ENCODE peak calls at places on chromosomes 5 and 9, in seven cellular contexts. T is myocyte; B is RPMI7951; U is osteocyte; M is activated effector memory CD4-positive, alpha-beta T cell treated with anti-CD3 and anti-CD28 coated beads, Interleukin-2, amount 50 U/mL, for 16 hours; I is germinal center; E is DMS153. W is an unnamed sample.

GRCh38 chr9:14427419-14427818 is 113.5 kb upstream of the NFIB start:
- DNase-seq in T (no peak), B (no peak), U (no peak), M (no peak), I (no peak), E (no peak), W (no peak)

GRCh38 chr9:5851445-5851844 is 18.5 kb upstream of the ERMP1 start:
- DNase-seq in T (peak; percentile 50), B (peak; percentile 39), U (no peak), M (peak; percentile 67), I (no peak), E (no peak), W (peak; percentile 16)

GRCh38 chr5:65100846-65101678 is 332.3 kb downstream of the CWC27 start:
- DNase-seq in T (peak; percentile 81), B (peak; percentile 73), U (peak; percentile 86), M (peak; percentile 70), I (peak; percentile 30), E (peak; percentile 21), W (peak; percentile 44)

GRCh38 chr5:142548739-142549275 is 137.1 kb downstream of the FGF1 start:
- DNase-seq in T (peak; percentile 93), B (peak; percentile 89), U (peak; percentile 90), M (peak; percentile 63), I (peak; percentile 28), E (peak; percentile 69), W (peak; percentile 80)

GRCh38 chr9:88164870-88165269 is 26.6 kb upstream of the SPATA31C2 start:
- DNase-seq in T (no peak), B (no peak), U (no peak), M (no peak), I (no peak), E (no peak), W (no peak)

GRCh38 chr5:147216552-147217154 is 18.2 kb upstream of the STK32A start:
- DNase-seq in T (no peak), B (peak; percentile 13), U (no peak), M (no peak), I (no peak), E (peak; percentile 45), W (no peak)

GRCh38 chr5:43602456-43602817 is 543 bp upstream of the NNT start:
- DNase-seq in T (peak; percentile 59), B (peak; percentile 70), U (no peak), M (peak; percentile 63), I (peak; percentile 25), E (peak; percentile 17), W (peak; percentile 23)

GRCh38 chr9:3224931-3225330 is 300.9 kb downstream of the RFX3 start:
- DNase-seq in T (no peak), B (no peak), U (no peak), M (no peak), I (no peak), E (no peak), W (no peak)

GRCh38 chr9:93183663-93184438 is at the start of gene WNK2:
- DNase-seq in T (no peak), B (no peak), U (no peak), M (peak; percentile 77), I (peak; percentile 88), E (no peak), W (no peak)

GRCh38 chr5:71865202-71865601 is 146.1 kb downstream of the CARTPT start:
- DNase-seq in T (no peak), B (peak; percentile 77), U (no peak), M (no peak), I (no peak), E (no peak), W (peak; percentile 46)

GRCh38 chr5:132104561-132104960 is 31.0 kb downstream of the CSF2 start:
- DNase-seq in T (peak; percentile 19), B (peak; percentile 77), U (no peak), M (no peak), I (no peak), E (no peak), W (no peak)

GRCh38 chr5:145117285-145117684 is 717.9 kb downstream of the PRELID2 start:
- DNase-seq in T (no peak), B (no peak), U (no peak), M (no peak), I (no peak), E (no peak), W (no peak)

GRCh38 chr5:171355302-171355724 is 32.3 kb upstream of the NPM1 start:
- DNase-seq in T (no peak), B (no peak), U (no peak), M (peak; percentile 75), I (no peak), E (no peak), W (no peak)

GRCh38 chr5:176894298-176894697 is 4.8 kb downstream of the HK3 start:
- DNase-seq in T (no peak), B (no peak), U (no peak), M (peak; percentile 34), I (no peak), E (no peak), W (no peak)

GRCh38 chr5:135551593-135552447 is 16.1 kb upstream of the NEUROG1 start:
- DNase-seq in T (peak; percentile 74), B (peak; percentile 60), U (no peak), M (peak; percentile 75), I (peak; percentile 61), E (no peak), W (no peak)

GRCh38 chr9:2623046-2623865 is 1.7 kb downstream of the VLDLR start:
- DNase-seq in T (peak; percentile 44), B (peak; percentile 57), U (no peak), M (no peak), I (no peak), E (peak; percentile 20), W (no peak)

GRCh38 chr9:120909904-120910303 is 16.7 kb downstream of the TRAF1 start:
- DNase-seq in T (no peak), B (peak; percentile 60), U (no peak), M (peak; percentile 86), I (no peak), E (no peak), W (no peak)

GRCh38 chr5:2486373-2486772 is 265.1 kb downstream of the IRX2 start:
- DNase-seq in T (no peak), B (no peak), U (no peak), M (no peak), I (no peak), E (no peak), W (no peak)

GRCh38 chr9:15999422-16000339 is 446.8 kb downstream of the CCDC171 start:
- DNase-seq in T (peak; percentile 61), B (peak; percentile 96), U (no peak), M (no peak), I (no peak), E (no peak), W (peak; percentile 83)

GRCh38 chr9:69452110-69452780 is 127.2 kb downstream of the ENTREP1 start:
- DNase-seq in T (no peak), B (no peak), U (peak; percentile 79), M (no peak), I (no peak), E (no peak), W (no peak)

GRCh38 chr5:158056426-158056825 is 197.5 kb upstream of the CLINT1 start:
- DNase-seq in T (no peak), B (no peak), U (no peak), M (no peak), I (no peak), E (no peak), W (peak; percentile 42)

GRCh38 chr9:110575169-110575568 is 4.4 kb downstream of the SVEP1 start:
- DNase-seq in T (no peak), B (peak; percentile 50), U (no peak), M (no peak), I (no peak), E (no peak), W (no peak)

GRCh38 chr9:93681316-93682154 is 105.2 kb downstream of the PHF2 start:
- DNase-seq in T (no peak), B (no peak), U (peak; percentile 80), M (no peak), I (no peak), E (no peak), W (no peak)

W was measured in HS-5.